ENCODE peak calls at places on chromosomes 4 and X, in eight cellular contexts. O, I, Z, R, N, U, H and Y are unnamed samples.

GRCh38 chrX:39850630-39851152 is 247.1 kb downstream of the BCOR start:
- DNase-seq in O (no peak), I (no peak), Z (peak), R (no peak), N (no peak), U (peak), H (no peak), Y (peak)

GRCh38 chrX:71815121-71815905 is 52.2 kb downstream of the CXorf49B start:
- DNase-seq in O (no peak), I (no peak), Z (no peak), R (no peak), N (no peak), U (no peak), H (no peak), Y (no peak)

GRCh38 chr4:183424109-183424751 is 20.2 kb upstream of the CDKN2AIP start:
- DNase-seq in O (no peak), I (no peak), Z (no peak), R (peak), N (no peak), U (no peak), H (peak), Y (no peak)

GRCh38 chr4:29560452-29560851 is 1159.7 kb upstream of the PCDH7 start:
- DNase-seq in O (no peak), I (no peak), Z (no peak), R (no peak), N (no peak), U (no peak), H (no peak), Y (no peak)

GRCh38 chr4:4377191-4377590 is 9.7 kb upstream of the NSG1 start:
- DNase-seq in O (no peak), I (no peak), Z (no peak), R (no peak), N (no peak), U (no peak), H (no peak), Y (no peak)

GRCh38 chrX:38111196-38111595 is 104.8 kb downstream of the SYTL5 start:
- DNase-seq in O (no peak), I (no peak), Z (no peak), R (no peak), N (no peak), U (no peak), H (no peak), Y (no peak)

GRCh38 chrX:154350429-154351182 is 23.8 kb downstream of the FLNA start:
- DNase-seq in O (no peak), I (no peak), Z (no peak), R (peak), N (no peak), U (no peak), H (no peak), Y (no peak)

GRCh38 chr4:1822568-1823544 is 29.8 kb downstream of the FGFR3 start:
- DNase-seq in O (no peak), I (no peak), Z (no peak), R (no peak), N (no peak), U (no peak), H (no peak), Y (no peak)

GRCh38 chr4:29983890-29984289 is 736.3 kb upstream of the PCDH7 start:
- DNase-seq in O (no peak), I (no peak), Z (no peak), R (no peak), N (no peak), U (no peak), H (no peak), Y (no peak)

GRCh38 chr4:71697031-71697430 is 86.8 kb downstream of the GC start:
- DNase-seq in O (no peak), I (no peak), Z (no peak), R (no peak), N (no peak), U (no peak), H (no peak), Y (no peak)

GRCh38 chrX:14351889-14352288 is 177.4 kb upstream of the GLRA2 start:
- DNase-seq in O (no peak), I (no peak), Z (no peak), R (no peak), N (no peak), U (no peak), H (no peak), Y (no peak)

GRCh38 chrX:120290107-120290506 is 21.2 kb downstream of the TMEM255A start:
- DNase-seq in O (peak), I (no peak), Z (no peak), R (no peak), N (no peak), U (no peak), H (no peak), Y (no peak)

GRCh38 chrX:21655901-21656586 is 2.1 kb downstream of the KLHL34 start:
- DNase-seq in O (no peak), I (no peak), Z (no peak), R (no peak), N (no peak), U (no peak), H (peak), Y (no peak)

GRCh38 chrX:68490644-68491043 is 8.2 kb upstream of the YIPF6 start:
- DNase-seq in O (peak), I (no peak), Z (no peak), R (no peak), N (no peak), U (peak), H (no peak), Y (no peak)

GRCh38 chr4:27176400-27176799 is 315.8 kb downstream of the STIM2 start:
- DNase-seq in O (peak), I (no peak), Z (no peak), R (no peak), N (no peak), U (peak), H (no peak), Y (peak)

GRCh38 chr4:35835893-35836292 is 408.4 kb downstream of the ARAP2 start:
- DNase-seq in O (no peak), I (no peak), Z (no peak), R (no peak), N (no peak), U (no peak), H (no peak), Y (no peak)

GRCh38 chr4:71498002-71498401 is 159.2 kb downstream of the SLC4A4 start:
- DNase-seq in O (no peak), I (no peak), Z (no peak), R (no peak), N (no peak), U (peak), H (no peak), Y (no peak)

GRCh38 chrX:1170243-1170642 is 42.2 kb downstream of the CRLF2 start:
- DNase-seq in O (no peak), I (no peak), Z (no peak), R (no peak), N (no peak), U (no peak), H (no peak), Y (no peak)

GRCh38 chr4:136438645-136439044 is 1093.6 kb downstream of the PCDH18 start:
- DNase-seq in O (no peak), I (no peak), Z (no peak), R (no peak), N (no peak), U (no peak), H (no peak), Y (no peak)

GRCh38 chrX:151359341-151359740 is 37.7 kb upstream of the VMA21 start:
- DNase-seq in O (no peak), I (no peak), Z (no peak), R (no peak), N (no peak), U (no peak), H (no peak), Y (no peak)

GRCh38 chrX:21838937-21839333 is 482 bp upstream of the MBTPS2 start:
- DNase-seq in O (peak), I (no peak), Z (peak), R (no peak), N (no peak), U (peak), H (no peak), Y (no peak)

GRCh38 chr4:114386637-114387233 is 211.9 kb upstream of the UGT8 start:
- DNase-seq in O (peak), I (no peak), Z (peak), R (peak), N (no peak), U (peak), H (no peak), Y (peak)

GRCh38 chr4:66169341-66169740 is 499.1 kb upstream of the EPHA5 start:
- DNase-seq in O (no peak), I (no peak), Z (no peak), R (no peak), N (no peak), U (peak), H (no peak), Y (no peak)

GRCh38 chr4:77358315-77358928 is 201.4 kb downstream of the CCNG2 start:
- DNase-seq in O (peak), I (no peak), Z (peak), R (peak), N (no peak), U (peak), H (no peak), Y (no peak)

GRCh38 chr4:139453041-139453370 is 915 bp upstream of the RAB33B start:
- DNase-seq in O (peak), I (peak), Z (no peak), R (no peak), N (peak), U (no peak), H (no peak), Y (peak)

GRCh38 chr4:135192746-135193535 is 991.4 kb upstream of the PABPC4L start:
- DNase-seq in O (no peak), I (no peak), Z (no peak), R (no peak), N (no peak), U (peak), H (no peak), Y (no peak)

GRCh38 chrX:7214251-7214650 is 66.3 kb upstream of the PUDP start:
- DNase-seq in O (no peak), I (no peak), Z (no peak), R (no peak), N (no peak), U (no peak), H (no peak), Y (no peak)

GRCh38 chrX:72715546-72715945 is 1.4 kb upstream of the PHKA1 start:
- DNase-seq in O (no peak), I (no peak), Z (no peak), R (no peak), N (no peak), U (no peak), H (no peak), Y (no peak)

GRCh38 chr4:152575533-152575932 is 39.6 kb upstream of the FBXW7 start:
- DNase-seq in O (no peak), I (no peak), Z (no peak), R (no peak), N (no peak), U (no peak), H (no peak), Y (no peak)

GRCh38 chr4:78426972-78427371 is 124.6 kb upstream of the ANXA3 start:
- DNase-seq in O (no peak), I (no peak), Z (no peak), R (no peak), N (no peak), U (no peak), H (no peak), Y (no peak)

GRCh38 chr4:85677286-85677685 is 202.3 kb downstream of the ARHGAP24 start:
- DNase-seq in O (no peak), I (no peak), Z (no peak), R (no peak), N (no peak), U (peak), H (no peak), Y (no peak)

GRCh38 chr4:112176596-112176995 is 31.3 kb downstream of the FAM241A start:
- DNase-seq in O (no peak), I (no peak), Z (no peak), R (no peak), N (no peak), U (no peak), H (no peak), Y (no peak)

DNA sequence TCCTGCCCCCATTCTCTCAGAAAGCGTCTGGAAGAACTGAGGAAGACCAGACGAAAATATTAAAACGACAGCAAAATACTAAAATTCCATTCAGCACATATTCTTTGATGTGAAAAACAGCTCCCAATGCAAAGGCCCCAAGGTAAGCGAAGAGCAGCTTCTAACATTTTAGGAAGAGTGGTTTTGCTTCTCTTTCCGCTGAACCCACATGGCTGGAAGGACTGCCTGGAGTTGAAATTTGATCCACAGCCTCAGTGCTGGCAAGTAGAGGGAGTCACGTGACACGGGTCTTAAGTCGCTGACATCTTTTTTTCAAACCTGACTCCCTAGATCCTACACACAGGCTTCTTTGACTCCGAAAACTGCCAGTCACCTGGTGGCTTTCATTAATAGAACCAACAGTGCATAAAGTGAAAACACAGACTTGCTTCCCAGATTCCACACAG is at the start of gene FAM13A:
- DNase-seq in O (no peak), I (peak), Z (peak), R (peak), N (no peak), U (peak), H (peak), Y (no peak)
- H3K4me3 ChIP-seq in O (no peak), I (peak), Z (peak), R (peak), N (no peak), U (peak), H (peak), Y (no peak)

DNA sequence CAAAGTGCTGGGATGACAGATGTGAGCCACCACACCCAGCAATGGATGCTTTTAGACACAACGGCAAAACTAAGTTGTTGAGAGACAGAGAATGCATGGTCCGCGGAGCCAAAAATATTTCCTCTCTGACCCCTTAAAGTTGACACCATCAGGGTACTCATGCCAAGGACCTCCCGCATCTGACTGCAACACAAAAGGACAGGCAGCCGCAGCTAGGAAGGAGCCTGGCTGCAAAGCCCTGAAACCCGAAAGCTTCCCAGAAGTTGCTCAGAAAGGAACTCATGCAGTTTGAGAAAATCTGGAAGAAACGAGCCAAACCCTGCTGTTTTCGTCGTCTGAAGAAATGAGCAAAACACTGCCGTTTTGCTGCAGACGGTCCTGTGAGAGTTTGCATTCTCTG is 16.5 kb downstream of the DHRSX start:
- DNase-seq in O (no peak), I (no peak), Z (no peak), R (no peak), N (no peak), U (peak), H (no peak), Y (no peak)
- H3K4me3 ChIP-seq in O (no peak), I (no peak), Z (peak), R (no peak), N (no peak), U (peak), H (peak), Y (no peak)

GRCh38 chr4:6198278-6198677 is 2.1 kb downstream of the JAKMIP1 start:
- DNase-seq in O (no peak), I (peak), Z (no peak), R (no peak), N (no peak), U (no peak), H (no peak), Y (no peak)
- H3K4me3 ChIP-seq in O (no peak), I (no peak), Z (no peak), R (no peak), N (no peak), U (no peak), H (no peak), Y (peak)

GRCh38 chr4:164601653-164602052 is 152.3 kb upstream of the SMIM31 start:
- DNase-seq in O (no peak), I (no peak), Z (no peak), R (no peak), N (no peak), U (no peak), H (no peak), Y (no peak)

GRCh38 chr4:164606478-164606877 is 147.5 kb upstream of the SMIM31 start:
- DNase-seq in O (no peak), I (no peak), Z (no peak), R (no peak), N (no peak), U (no peak), H (no peak), Y (no peak)
- H3K4me3 ChIP-seq in O (no peak), I (no peak), Z (no peak), R (no peak), N (no peak), U (no peak), H (no peak), Y (no peak)

GRCh38 chr4:145525291-145525740 is 43.7 kb downstream of the SMAD1 start:
- DNase-seq in O (no peak), I (no peak), Z (no peak), R (no peak), N (no peak), U (no peak), H (no peak), Y (no peak)
- H3K4me3 ChIP-seq in O (no peak), I (no peak), Z (peak), R (no peak), N (no peak), U (no peak), H (no peak), Y (no peak)

DNA sequence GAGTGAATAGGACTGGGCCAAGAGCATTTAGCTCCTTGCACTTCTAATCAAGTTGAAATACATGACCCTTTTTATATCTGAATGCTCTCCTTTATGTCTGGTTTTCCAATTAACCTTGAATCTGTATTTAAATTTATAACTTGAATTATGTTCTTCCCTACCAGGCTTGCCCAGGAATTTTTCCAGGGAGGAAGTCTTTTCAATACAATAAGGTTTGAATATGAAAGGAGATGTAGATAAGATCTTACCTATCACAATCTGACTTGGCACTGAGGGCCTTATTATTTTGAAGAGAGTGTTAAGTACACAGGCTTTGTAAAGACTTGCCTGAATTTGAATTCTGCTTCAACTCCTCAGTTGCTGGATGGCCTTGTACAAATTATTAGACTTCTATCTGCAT is 555.7 kb downstream of the PCDH7 start:
- DNase-seq in O (no peak), I (no peak), Z (no peak), R (no peak), N (no peak), U (no peak), H (no peak), Y (no peak)
- H3K4me3 ChIP-seq in O (no peak), I (no peak), Z (no peak), R (no peak), N (no peak), U (no peak), H (no peak), Y (no peak)